ENCODE peak calls at places on chromosomes 6 and 20, in six cellular contexts. One of them, this sample, is unnamed. For H3K4me1, the result is how much of the 10 kb centered on the place peaks cover.

GRCh38 chr20:24109008-24109407 is 120.4 kb upstream of the GGTLC1 start:
- DNase-seq in IMR-90: no peak
- DNase-seq in SK-N-SH: no peak
- DNase-seq in K562: peak
- DNase-seq in HepG2: no peak
- DNase-seq in GM12878: no peak
- DNase-seq in this sample: no peak

GRCh38 chr20:41177636-41178035 is 40.3 kb downstream of the PLCG1 start:
- DNase-seq in IMR-90: peak
- DNase-seq in HepG2: no peak
- DNase-seq in SK-N-SH: no peak
- DNase-seq in GM12878: no peak
- DNase-seq in K562: no peak
- DNase-seq in this sample: peak

GRCh38 chr6:134061440-134061839 is 9.0 kb upstream of the SLC2A12 start:
- DNase-seq in GM12878: no peak
- DNase-seq in IMR-90: no peak
- DNase-seq in SK-N-SH: no peak
- DNase-seq in HepG2: no peak
- DNase-seq in K562: no peak
- DNase-seq in this sample: no peak

GRCh38 chr20:62488470-62488869 is 12.7 kb upstream of the GATA5 start:
- DNase-seq in IMR-90: no peak
- DNase-seq in HepG2: no peak
- DNase-seq in SK-N-SH: no peak
- DNase-seq in K562: no peak
- DNase-seq in GM12878: no peak
- DNase-seq in this sample: no peak

GRCh38 chr6:99334526-99335127 is 14.8 kb downstream of the FAXC start:
- DNase-seq in K562: peak
- DNase-seq in GM12878: peak
- DNase-seq in IMR-90: peak
- DNase-seq in HepG2: peak
- DNase-seq in SK-N-SH: peak
- DNase-seq in this sample: peak

GRCh38 chr20:3239867-3240775 is 1.1 kb upstream of the SLC4A11 start:
- DNase-seq in IMR-90: no peak
- DNase-seq in K562: no peak
- DNase-seq in SK-N-SH: no peak
- DNase-seq in HepG2: no peak
- DNase-seq in GM12878: no peak
- DNase-seq in this sample: no peak

GRCh38 chr20:3560578-3560977 is 89.8 kb downstream of the ATRN start:
- DNase-seq in HepG2: no peak
- DNase-seq in GM12878: no peak
- DNase-seq in IMR-90: peak
- DNase-seq in SK-N-SH: no peak
- DNase-seq in K562: no peak
- DNase-seq in this sample: no peak

GRCh38 chr20:9572690-9573089 is 58.3 kb downstream of the LAMP5 start:
- DNase-seq in SK-N-SH: peak
- DNase-seq in IMR-90: no peak
- DNase-seq in HepG2: no peak
- DNase-seq in GM12878: no peak
- DNase-seq in K562: no peak
- DNase-seq in this sample: no peak

GRCh38 chr6:122028933-122029332 is 370.5 kb upstream of the HSF2 start:
- DNase-seq in K562: no peak
- DNase-seq in SK-N-SH: no peak
- DNase-seq in IMR-90: no peak
- DNase-seq in HepG2: no peak
- DNase-seq in GM12878: no peak
- DNase-seq in this sample: no peak

GRCh38 chr20:1535420-1536175 is 21.9 kb downstream of the SIRPD start:
- DNase-seq in IMR-90: no peak
- DNase-seq in SK-N-SH: no peak
- DNase-seq in HepG2: no peak
- DNase-seq in K562: no peak
- DNase-seq in GM12878: peak
- DNase-seq in this sample: no peak

GRCh38 chr20:4812641-4813075 is 90.9 kb downstream of the PRND start:
- DNase-seq in GM12878: no peak
- DNase-seq in SK-N-SH: no peak
- DNase-seq in K562: no peak
- DNase-seq in HepG2: no peak
- DNase-seq in IMR-90: no peak
- DNase-seq in this sample: no peak

GRCh38 chr6:12291083-12291784 is 1.1 kb downstream of the EDN1 start:
- DNase-seq in K562: no peak
- DNase-seq in GM12878: no peak
- DNase-seq in IMR-90: no peak
- DNase-seq in HepG2: no peak
- DNase-seq in SK-N-SH: peak
- DNase-seq in this sample: peak
- H3K4me1 ChIP-seq in K562: under half
- H3K4me1 ChIP-seq in GM12878: under half
- H3K4me1 ChIP-seq in IMR-90: under half
- H3K4me1 ChIP-seq in HepG2: under half
- H3K4me1 ChIP-seq in SK-N-SH: under half
- H3K4me1 ChIP-seq in this sample: under half

DNA sequence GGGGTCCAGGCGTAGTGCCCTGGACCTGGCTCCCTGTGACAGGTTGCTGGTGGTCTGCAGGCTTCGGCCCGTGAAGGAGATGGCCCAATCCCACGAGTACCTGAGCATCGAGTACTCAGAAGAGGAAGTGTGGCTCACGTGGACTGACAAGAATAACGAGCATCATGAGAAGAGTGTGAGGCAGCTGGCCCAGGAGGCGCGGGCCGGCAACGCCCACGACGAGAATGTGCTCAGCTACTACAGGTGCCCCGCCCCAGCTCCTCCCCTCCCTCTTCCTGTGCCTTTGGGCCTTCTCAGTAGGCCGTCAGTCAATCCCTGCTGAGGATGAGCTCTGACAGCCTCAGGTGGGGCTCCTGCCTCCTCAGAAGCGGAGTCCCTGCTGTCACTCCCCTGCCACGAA is 42.6 kb downstream of the UQCC2 start:
- DNase-seq in SK-N-SH: no peak
- DNase-seq in K562: peak
- DNase-seq in GM12878: no peak
- DNase-seq in HepG2: no peak
- DNase-seq in IMR-90: no peak
- DNase-seq in this sample: peak
- TF ChIP-seq SMC3 in SK-N-SH: no peak
- TF ChIP-seq SMC3 in K562: no peak
- TF ChIP-seq SMC3 in GM12878: no peak
- TF ChIP-seq SMC3 in HepG2: no peak
- TF ChIP-seq SMC3 in IMR-90: no peak
- TF ChIP-seq SMC3 in this sample: no peak

DNA sequence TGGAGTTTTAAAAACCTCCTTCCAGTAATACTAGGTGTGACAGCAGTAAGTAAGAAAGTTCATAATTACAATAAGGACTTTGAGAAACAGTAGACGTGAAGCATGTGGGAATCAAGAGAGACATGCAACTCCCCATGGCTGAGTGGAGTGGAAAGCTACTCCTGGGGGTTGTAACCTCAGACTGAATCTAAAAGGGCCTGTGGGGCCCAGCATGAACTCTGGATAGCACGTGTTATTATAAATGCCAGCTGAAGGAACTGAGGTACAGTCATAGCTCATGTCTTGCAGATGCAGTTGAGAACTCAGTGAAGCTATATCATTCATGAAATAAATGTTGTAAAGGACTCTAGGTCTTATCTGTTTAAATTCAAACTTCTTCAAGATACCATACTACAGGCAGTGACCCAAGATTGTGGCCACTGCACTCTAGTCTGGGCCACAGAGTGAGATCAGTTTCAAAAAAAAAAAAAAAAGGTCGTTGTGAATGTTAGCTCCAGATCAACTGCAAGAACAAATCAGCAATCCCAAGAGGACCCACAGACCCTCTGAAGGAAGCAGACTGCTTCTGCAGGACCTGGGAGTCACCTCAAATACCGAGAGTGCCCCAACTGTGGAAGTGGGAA is 189.3 kb downstream of the TRDN start:
- DNase-seq in SK-N-SH: no peak
- DNase-seq in IMR-90: no peak
- DNase-seq in HepG2: no peak
- DNase-seq in K562: no peak
- DNase-seq in GM12878: no peak
- DNase-seq in this sample: no peak
- H3K27ac ChIP-seq in SK-N-SH: no peak
- H3K27ac ChIP-seq in IMR-90: no peak
- H3K27ac ChIP-seq in HepG2: no peak
- H3K27ac ChIP-seq in K562: no peak
- H3K27ac ChIP-seq in GM12878: no peak
- H3K27ac ChIP-seq in this sample: no peak

GRCh38 chr6:10397756-10398438 is 17.0 kb downstream of the TFAP2A start:
- DNase-seq in K562: no peak
- DNase-seq in SK-N-SH: no peak
- DNase-seq in IMR-90: no peak
- DNase-seq in GM12878: no peak
- DNase-seq in HepG2: no peak
- DNase-seq in this sample: no peak
- H3K4me1 ChIP-seq in K562: under half
- H3K4me1 ChIP-seq in SK-N-SH: under half
- H3K4me1 ChIP-seq in IMR-90: under half
- H3K4me1 ChIP-seq in GM12878: under half
- H3K4me1 ChIP-seq in HepG2: under half
- H3K4me1 ChIP-seq in this sample: under half

GRCh38 chr6:111663692-111664564 is 58.2 kb upstream of the TRAF3IP2 start:
- DNase-seq in HepG2: no peak
- DNase-seq in IMR-90: peak
- DNase-seq in SK-N-SH: peak
- DNase-seq in K562: peak
- DNase-seq in GM12878: no peak
- DNase-seq in this sample: no peak
- TF ChIP-seq SMC3 in HepG2: no peak
- TF ChIP-seq SMC3 in IMR-90: no peak
- TF ChIP-seq SMC3 in SK-N-SH: no peak
- TF ChIP-seq SMC3 in K562: no peak
- TF ChIP-seq SMC3 in GM12878: no peak
- TF ChIP-seq SMC3 in this sample: no peak